ENCODE peak calls at places on chromosome 14, in five cellular contexts. I is lung, L is tibial nerve, R is IMR-90, M is fibroblast of lung. C is an unnamed sample.
A peak's percentile ranks its signal among the peaks of the same experiment; 100 is the strongest.

GRCh38 chr14:64826333-64826732 is 53.4 kb downstream of the SPTB start:
- DNase-seq in I (no peak), L (no peak), R (peak; percentile 22), M (peak; percentile 25), C (no peak)

GRCh38 chr14:101007004-101007614 is 103.6 kb upstream of the RTL1 start:
- DNase-seq in I (no peak), L (no peak), R (no peak), M (no peak), C (no peak)

GRCh38 chr14:23829736-23830474 is 123.7 kb upstream of the DHRS4 start:
- DNase-seq in I (no peak), L (no peak), R (peak; percentile 82), M (peak; percentile 93), C (peak; percentile 78)

GRCh38 chr14:57979376-57980048 is 113.6 kb upstream of the SLC35F4 start:
- DNase-seq in I (no peak), L (no peak), R (no peak), M (no peak), C (no peak)

GRCh38 chr14:72682188-72682587 is 211.7 kb downstream of the DPF3 start:
- DNase-seq in I (no peak), L (no peak), R (peak; percentile 36), M (peak; percentile 39), C (no peak)

GRCh38 chr14:61247935-61248334 is 33.2 kb downstream of the TMEM30B start:
- DNase-seq in I (no peak), L (no peak), R (peak; percentile 91), M (peak; percentile 96), C (peak; percentile 22)

GRCh38 chr14:73713206-73713803 is 879 bp downstream of the PNMA1 start:
- DNase-seq in I (no peak), L (no peak), R (no peak), M (no peak), C (peak; percentile 11)

GRCh38 chr14:70317969-70318634 is 41.4 kb downstream of the COX16 start:
- DNase-seq in I (no peak), L (no peak), R (peak; percentile 61), M (peak; percentile 46), C (peak; percentile 16)

GRCh38 chr14:22524105-22524783 is 64.8 kb downstream of the DAD1 start:
- DNase-seq in I (no peak), L (no peak), R (no peak), M (no peak), C (no peak)

GRCh38 chr14:68935761-68936209 is 43.3 kb downstream of the ACTN1 start:
- DNase-seq in I (no peak), L (no peak), R (no peak), M (peak; percentile 62), C (no peak)

GRCh38 chr14:38039526-38039925 is 168.2 kb upstream of the SSTR1 start:
- DNase-seq in I (no peak), L (no peak), R (peak; percentile 11), M (no peak), C (no peak)

GRCh38 chr14:27995688-27996087 is 770.9 kb upstream of the FOXG1 start:
- DNase-seq in I (no peak), L (no peak), R (no peak), M (no peak), C (no peak)

GRCh38 chr14:73731111-73731510 is 16.9 kb upstream of the PNMA1 start:
- DNase-seq in I (no peak), L (no peak), R (no peak), M (no peak), C (no peak)

GRCh38 chr14:61460853-61461611 is 139.7 kb downstream of the PRKCH start:
- DNase-seq in I (no peak), L (no peak), R (peak; percentile 26), M (no peak), C (peak; percentile 80)

GRCh38 chr14:51356381-51356780 is 116.3 kb downstream of the TMX1 start:
- DNase-seq in I (no peak), L (no peak), R (no peak), M (no peak), C (no peak)

GRCh38 chr14:41925409-41925808 is 318.7 kb downstream of the LRFN5 start:
- DNase-seq in I (no peak), L (no peak), R (peak; percentile 1), M (peak; percentile 2), C (no peak)

GRCh38 chr14:23572841-23573240 is 5.2 kb upstream of the AP1G2 start:
- DNase-seq in I (no peak), L (peak; percentile 38), R (no peak), M (no peak), C (no peak)

GRCh38 chr14:62655161-62655560 is 390.1 kb downstream of the KCNH5 start:
- DNase-seq in I (no peak), L (no peak), R (peak; percentile 49), M (peak; percentile 14), C (no peak)

GRCh38 chr14:53473480-53473879 is 320.4 kb upstream of the DDHD1 start:
- DNase-seq in I (no peak), L (no peak), R (no peak), M (no peak), C (no peak)

GRCh38 chr14:83053022-83053710 is 1519.5 kb upstream of the SEL1L start:
- DNase-seq in I (no peak), L (no peak), R (no peak), M (no peak), C (no peak)

GRCh38 chr14:82710257-82710841 is 1176.7 kb upstream of the SEL1L start:
- DNase-seq in I (peak; percentile 72), L (peak; percentile 27), R (peak; percentile 61), M (peak; percentile 12), C (peak; percentile 49)

GRCh38 chr14:66114071-66114470 is 372.1 kb upstream of the CCDC196 start:
- DNase-seq in I (no peak), L (no peak), R (no peak), M (no peak), C (no peak)

GRCh38 chr14:33859306-33859705 is 91.6 kb downstream of the EGLN3 start:
- DNase-seq in I (no peak), L (no peak), R (no peak), M (peak; percentile 50), C (no peak)

GRCh38 chr14:65223636-65224035 is 121.3 kb upstream of the MAX start:
- DNase-seq in I (no peak), L (no peak), R (no peak), M (no peak), C (no peak)

GRCh38 chr14:93045965-93046695 is 69.6 kb downstream of the ITPK1 start:
- DNase-seq in I (no peak), L (no peak), R (peak; percentile 86), M (peak; percentile 95), C (no peak)

GRCh38 chr14:23379331-23380196 is 2.7 kb downstream of the CMTM5 start:
- DNase-seq in I (peak; percentile 77), L (no peak), R (peak; percentile 17), M (peak; percentile 10), C (no peak)

GRCh38 chr14:23406725-23407355 is 1.2 kb downstream of the MYH6 start:
- DNase-seq in I (no peak), L (no peak), R (no peak), M (no peak), C (no peak)

GRCh38 chr14:76644875-76645518 is 116.3 kb upstream of the VASH1 start:
- DNase-seq in I (no peak), L (no peak), R (peak; percentile 12), M (peak; percentile 14), C (no peak)

GRCh38 chr14:75831455-75831854 is 150.3 kb downstream of the TGFB3 start:
- DNase-seq in I (peak; percentile 86), L (peak; percentile 61), R (peak; percentile 76), M (peak; percentile 91), C (peak; percentile 40)

GRCh38 chr14:70073924-70074566 is 114.7 kb downstream of the SLC8A3 start:
- DNase-seq in I (peak; percentile 60), L (peak; percentile 10), R (peak; percentile 73), M (peak; percentile 27), C (peak; percentile 25)

GRCh38 chr14:57087841-57088240 is 180.9 kb downstream of the EXOC5 start:
- DNase-seq in I (no peak), L (no peak), R (no peak), M (no peak), C (no peak)

GRCh38 chr14:64465856-64466554 is 706 bp downstream of the AKAP5 start:
- DNase-seq in I (no peak), L (peak; percentile 35), R (peak; percentile 61), M (peak; percentile 73), C (no peak)

GRCh38 chr14:75254901-75255300 is 23.7 kb upstream of the FOS start:
- DNase-seq in I (no peak), L (no peak), R (no peak), M (no peak), C (peak; percentile 90)

GRCh38 chr14:101604228-101604934 is 43.1 kb downstream of the DIO3 start:
- DNase-seq in I (peak; percentile 24), L (no peak), R (no peak), M (no peak), C (no peak)

GRCh38 chr14:37150414-37150813 is 22.0 kb downstream of the SLC25A21 start:
- DNase-seq in I (no peak), L (no peak), R (peak; percentile 58), M (peak; percentile 34), C (no peak)

DNA sequence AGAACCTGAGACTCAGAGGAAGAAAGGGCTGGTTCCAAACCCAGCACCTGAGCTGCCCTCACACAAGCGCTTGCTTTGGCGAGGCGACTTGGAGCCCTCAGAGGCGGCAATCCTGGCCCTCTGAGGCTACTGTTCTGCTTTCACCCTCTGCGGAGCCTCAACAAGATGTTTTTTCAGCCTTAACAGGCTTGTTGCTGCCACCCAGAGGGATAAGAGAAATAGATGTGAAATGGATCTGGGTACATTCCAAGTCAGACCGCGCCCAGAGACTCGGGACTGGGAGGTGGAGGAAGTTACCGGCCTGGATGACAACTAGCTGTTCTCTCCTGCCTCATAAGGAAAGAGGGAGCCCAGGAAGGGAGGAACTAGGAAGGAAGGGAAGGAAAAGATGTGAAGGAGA is 89.6 kb downstream of the TTC7B start:
- DNase-seq in I (peak; percentile 59), L (peak; percentile 70), R (peak; percentile 37), M (peak; percentile 74), C (peak; percentile 27)
- TF ChIP-seq CTCF in I (no peak), L (peak; percentile 32), R (peak; percentile 21), M (no peak), C (peak; percentile 62)

GRCh38 chr14:104980601-104981531 is 2.7 kb upstream of the AHNAK2 start:
- DNase-seq in I (no peak), L (no peak), R (no peak), M (no peak), C (no peak)
- H3K4me1 ChIP-seq in I (no peaks in the 10 kb centered on the region), L (peaks cover 17% of the 10 kb centered on the region), R (peaks cover 10% of the 10 kb centered on the region), M (peaks cover 8% of the 10 kb centered on the region), C (no peaks in the 10 kb centered on the region)

GRCh38 chr14:54711312-54711711 is 144.4 kb downstream of the SAMD4A start:
- DNase-seq in I (no peak), L (no peak), R (no peak), M (no peak), C (no peak)

GRCh38 chr14:54709867-54710266 is 142.9 kb downstream of the SAMD4A start:
- DNase-seq in I (no peak), L (no peak), R (no peak), M (no peak), C (no peak)

GRCh38 chr14:54713364-54713763 is 146.4 kb downstream of the SAMD4A start:
- DNase-seq in I (no peak), L (no peak), R (peak; percentile 65), M (peak; percentile 83), C (no peak)

GRCh38 chr14:54712371-54712998 is 145.6 kb downstream of the SAMD4A start:
- DNase-seq in I (no peak), L (peak; percentile 50), R (peak; percentile 59), M (peak; percentile 44), C (no peak)

GRCh38 chr14:54711812-54712211 is 144.9 kb downstream of the SAMD4A start:
- DNase-seq in I (no peak), L (no peak), R (no peak), M (no peak), C (no peak)
- H3K27ac ChIP-seq in I (peak overlapping the region; percentile 77), L (peak overlapping the region; percentile 80), R (no peak overlapping the region), M (peak overlapping the region; percentile 15), C (no peak overlapping the region)

GRCh38 chr14:31968912-31969311 is 108.2 kb upstream of the ARHGAP5 start:
- DNase-seq in I (no peak), L (no peak), R (no peak), M (no peak), C (no peak)
- TF ChIP-seq CTCF in I (no peak), L (no peak), R (no peak), M (no peak), C (no peak)

C was measured in foreskin keratinocyte.